ENCODE peak calls at places on chromosome 15, in six cellular contexts. L is neuronal stem cell, H is IMR-90, E is mesendoderm, J is mesenchymal stem cell, Q is H1. V is an unnamed sample.

GRCh38 chr15:78201281-78202190 is 32.8 kb downstream of the ACSBG1 start:
- DNase-seq in L (no peak), J (no peak), Q (peak), H (no peak), E (no peak), V (no peak)

GRCh38 chr15:73570355-73571032 is 62.7 kb downstream of the NPTN start:
- DNase-seq in H (no peak), Q (no peak), J (no peak), L (no peak), E (no peak), V (no peak)

GRCh38 chr15:38696120-38696727 is 131.6 kb upstream of the RASGRP1 start:
- DNase-seq in J (peak), E (no peak), H (peak), L (no peak), Q (no peak), V (no peak)

GRCh38 chr15:90306560-90306959 is 41.1 kb downstream of the NGRN start:
- DNase-seq in H (no peak), E (no peak), J (peak), L (no peak), Q (no peak), V (no peak)

GRCh38 chr15:32778391-32779176 is 60.8 kb downstream of the GREM1 start:
- DNase-seq in J (peak), Q (no peak), E (no peak), L (no peak), H (no peak), V (no peak)

GRCh38 chr15:39118510-39118909 is 462.4 kb upstream of the THBS1 start:
- DNase-seq in H (peak), L (no peak), Q (no peak), E (no peak), J (no peak), V (no peak)

GRCh38 chr15:65323071-65323511 is 18.6 kb downstream of the RNU5B-1 start:
- DNase-seq in Q (no peak), H (peak), E (no peak), L (no peak), J (peak), V (no peak)

GRCh38 chr15:63466378-63467192 is 37.8 kb upstream of the USP3 start:
- DNase-seq in Q (peak), J (peak), E (peak), H (peak), L (peak), V (peak)

GRCh38 chr15:34682673-34683072 is 72.1 kb downstream of the GJD2 start:
- DNase-seq in H (peak), J (no peak), E (no peak), L (no peak), Q (no peak), V (no peak)

GRCh38 chr15:49154799-49155109 is 645 bp downstream of the COPS2 start:
- DNase-seq in Q (no peak), J (no peak), E (no peak), L (no peak), H (no peak), V (no peak)

GRCh38 chr15:40769310-40770146 is at the start of gene C15orf62:
- DNase-seq in L (no peak), Q (no peak), E (no peak), J (no peak), H (peak), V (no peak)

GRCh38 chr15:55916666-55917409 is 76.6 kb downstream of the NEDD4 start:
- DNase-seq in H (peak), L (no peak), E (no peak), J (peak), Q (no peak), V (no peak)

GRCh38 chr15:45962733-45963132 is 327.9 kb downstream of the SQOR start:
- DNase-seq in L (no peak), Q (no peak), H (no peak), E (no peak), J (no peak), V (no peak)

GRCh38 chr15:68471552-68471951 is 39.6 kb upstream of the ITGA11 start:
- DNase-seq in E (no peak), Q (no peak), L (no peak), H (peak), J (peak), V (no peak)

GRCh38 chr15:58553365-58553918 is 121.7 kb downstream of the LIPC start:
- DNase-seq in E (no peak), L (no peak), J (no peak), H (no peak), Q (no peak), V (no peak)

GRCh38 chr15:63043391-63044076 is 987 bp downstream of the TPM1 start:
- DNase-seq in Q (no peak), L (no peak), E (no peak), H (no peak), J (peak), V (no peak)

GRCh38 chr15:31365655-31366127 is 39.1 kb downstream of the KLF13 start:
- DNase-seq in H (peak), E (peak), Q (peak), L (peak), J (peak), V (peak)

GRCh38 chr15:62796296-62796695 is 246.3 kb upstream of the TPM1 start:
- DNase-seq in Q (no peak), J (no peak), L (no peak), H (no peak), E (no peak), V (no peak)

GRCh38 chr15:70260580-70260979 is 162.9 kb upstream of the TLE3 start:
- DNase-seq in Q (no peak), H (no peak), L (no peak), E (no peak), J (no peak), V (no peak)

GRCh38 chr15:60379466-60380274 is 18.1 kb downstream of the ANXA2 start:
- DNase-seq in J (peak), L (no peak), Q (no peak), E (peak), H (peak), V (no peak)

GRCh38 chr15:41105348-41106334 is 10.4 kb downstream of the INO80 start:
- DNase-seq in Q (no peak), L (no peak), E (no peak), J (no peak), H (no peak), V (no peak)

GRCh38 chr15:40594429-40594836 is 384 bp downstream of the KNL1 start:
- DNase-seq in J (peak), L (no peak), H (peak), E (no peak), Q (no peak), V (peak)

GRCh38 chr15:80801891-80802680 is 22.9 kb downstream of the CEMIP start:
- DNase-seq in Q (no peak), L (no peak), J (no peak), H (no peak), E (no peak), V (no peak)

DNA sequence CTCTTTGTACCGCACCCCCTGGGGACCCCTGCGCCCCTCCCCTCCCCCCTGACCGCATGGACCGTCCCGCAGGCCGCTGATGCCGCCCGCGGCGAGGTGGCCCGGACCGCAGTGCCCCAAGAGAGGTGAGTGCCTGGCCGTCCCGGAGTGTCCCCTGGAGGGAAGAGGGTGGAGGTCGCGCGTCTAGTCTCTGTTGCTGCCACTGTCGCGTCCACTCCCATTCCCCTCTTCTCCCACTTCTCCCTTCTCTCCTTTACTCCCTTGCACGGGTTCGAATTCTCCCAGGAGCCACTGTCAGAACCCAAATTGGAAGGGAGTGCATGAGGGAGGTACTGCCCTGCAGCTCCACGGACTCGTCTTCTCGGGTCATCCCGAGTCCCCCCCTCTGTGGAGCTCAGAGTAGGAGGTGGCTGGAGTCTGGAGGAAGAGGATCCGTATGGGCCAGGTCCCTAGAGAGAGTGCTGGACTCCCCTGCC is 754 bp downstream of the CSK start:
- DNase-seq in Q (no peak), E (no peak), J (peak), H (no peak), L (no peak), V (no peak)
- H2BK120ac ChIP-seq in Q (no peak), E (no peak), J (peak), H (no peak), L (no peak), V (no peak)

GRCh38 chr15:94100814-94101213 is 130.5 kb upstream of the MCTP2 start:
- DNase-seq in E (no peak), J (no peak), H (no peak), Q (no peak), L (no peak), V (no peak)
- H3K4me2 ChIP-seq in E (no peak), J (no peak), H (no peak), Q (no peak), L (no peak), V (no peak)

GRCh38 chr15:25803541-25803940 is 59.6 kb downstream of the ATP10A start:
- DNase-seq in L (no peak), Q (no peak), H (no peak), E (no peak), J (no peak), V (peak)
- H3K27ac ChIP-seq in L (no peak), Q (no peak), H (no peak), E (no peak), J (no peak), V (no peak)

DNA sequence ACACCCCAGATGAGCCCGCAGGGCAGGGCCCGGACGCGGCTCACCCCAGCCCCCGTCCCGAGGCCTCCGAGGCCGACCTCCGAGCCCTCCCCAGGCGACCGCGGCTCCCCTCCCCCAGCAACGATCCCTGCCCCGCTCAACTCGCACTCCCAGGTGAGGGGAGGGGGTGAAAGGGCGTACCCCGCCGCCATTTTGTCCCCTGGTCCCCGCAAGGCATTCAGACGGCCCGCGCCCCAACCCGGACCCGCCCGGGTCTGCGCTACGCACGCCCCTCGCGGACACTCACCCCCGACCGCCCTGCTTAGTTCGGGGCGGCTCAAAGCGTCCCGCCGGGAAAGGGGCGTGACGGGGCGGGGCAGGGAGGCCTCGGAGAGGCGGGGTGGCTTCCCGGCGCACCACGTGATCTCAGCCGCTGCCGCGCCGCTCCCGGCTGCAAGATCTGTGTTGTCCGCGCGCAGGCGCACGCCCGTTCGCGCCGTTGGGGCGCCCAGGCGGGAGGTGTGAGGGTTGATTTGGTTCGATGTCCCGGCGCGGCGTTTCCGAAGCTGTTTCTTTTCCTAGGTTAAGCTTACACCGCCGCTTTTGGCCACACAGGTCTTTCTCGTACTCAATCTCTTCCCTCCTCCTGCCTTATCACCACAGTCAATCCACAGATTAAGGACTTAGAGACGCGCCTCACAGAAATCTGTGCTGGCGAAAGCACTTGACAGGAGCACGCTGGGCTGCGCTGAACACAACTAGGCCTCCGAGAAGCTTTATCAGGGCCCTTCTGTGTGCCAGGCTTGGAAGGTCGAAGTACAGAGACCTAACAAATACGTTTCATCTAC is at the start of gene SCAPER:
- DNase-seq in L (peak), J (peak), H (peak), E (peak), Q (peak), V (peak)
- H2BK120ac ChIP-seq in L (peak), J (peak), H (peak), E (peak), Q (no peak), V (no peak)

GRCh38 chr15:76223521-76223920 is 87.7 kb downstream of the ETFA start:
- DNase-seq in E (no peak), L (no peak), J (no peak), Q (no peak), H (no peak), V (no peak)
- H3K4me2 ChIP-seq in E (no peak), L (no peak), J (no peak), Q (no peak), H (no peak), V (no peak)

DNA sequence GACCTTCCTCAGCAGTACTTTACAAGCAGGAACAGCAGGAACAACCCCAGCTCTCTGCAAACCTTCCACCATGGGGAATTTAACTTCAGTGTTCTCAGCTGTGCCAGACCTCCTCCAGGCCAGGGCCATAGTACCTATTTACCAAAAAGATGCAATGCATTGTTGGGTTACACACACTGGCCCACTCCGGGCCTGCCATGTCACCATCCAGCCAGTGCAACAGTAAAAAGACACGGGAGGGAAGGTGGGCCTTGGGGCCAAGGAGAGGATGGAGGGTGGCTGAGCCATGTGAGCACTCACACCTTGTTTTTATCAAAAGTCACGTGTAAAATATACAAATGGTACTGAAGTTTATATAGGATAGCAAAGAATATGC is 157.0 kb downstream of the GABRB3 start:
- DNase-seq in Q (no peak), L (no peak), H (no peak), J (no peak), E (no peak), V (no peak)
- H3K27ac ChIP-seq in Q (no peak), L (no peak), H (no peak), J (no peak), E (no peak), V (no peak)

GRCh38 chr15:52678468-52679231 is 538 bp downstream of the ATOSA start:
- DNase-seq in H (peak), J (peak), L (peak), E (peak), Q (peak), V (peak)
- H2BK120ac ChIP-seq in H (peak), J (peak), L (no peak), E (no peak), Q (no peak), V (no peak)

V was measured in H9.